ENCODE peak calls at places on chromosomes 16 and 17, in seven cellular contexts. W, G, P, H, I, M and N are unnamed samples. For H3K4me1, the result is how much of the 10 kb centered on the place peaks cover.

GRCh38 chr17:59024916-59025315 is 81.8 kb downstream of the TRIM37 start:
- DNase-seq in W (no peak), G (no peak), P (no peak), H (no peak), I (no peak), M (no peak), N (no peak)

GRCh38 chr16:72972878-72973571 is 74.9 kb downstream of the ZFHX3 start:
- DNase-seq in W (no peak), G (no peak), P (no peak), H (no peak), I (no peak), M (no peak), N (no peak)

GRCh38 chr17:72715906-72716572 is 376.4 kb downstream of the SLC39A11 start:
- DNase-seq in W (no peak), G (no peak), P (no peak), H (no peak), I (no peak), M (peak), N (no peak)

GRCh38 chr17:18217412-18218015 is 7.9 kb upstream of the LLGL1 start:
- DNase-seq in W (peak), G (peak), P (peak), H (no peak), I (peak), M (peak), N (peak)

GRCh38 chr17:74452027-74452840 is 14.2 kb upstream of the CD300A start:
- DNase-seq in W (no peak), G (no peak), P (no peak), H (no peak), I (no peak), M (no peak), N (no peak)

GRCh38 chr17:70552230-70552981 is 383.1 kb downstream of the KCNJ2 start:
- DNase-seq in W (peak), G (peak), P (no peak), H (no peak), I (no peak), M (peak), N (no peak)

GRCh38 chr17:3744032-3744431 is 20.3 kb downstream of the HASPIN start:
- DNase-seq in W (no peak), G (no peak), P (no peak), H (no peak), I (no peak), M (no peak), N (no peak)

GRCh38 chr17:65817951-65818350 is 256.5 kb upstream of the AXIN2 start:
- DNase-seq in W (no peak), G (no peak), P (no peak), H (no peak), I (no peak), M (no peak), N (no peak)

GRCh38 chr16:70472786-70473433 is 18.5 kb downstream of the FCSK start:
- DNase-seq in W (no peak), G (peak), P (no peak), H (no peak), I (no peak), M (no peak), N (no peak)

GRCh38 chr16:1137604-1138003 is 15.3 kb upstream of the CACNA1H start:
- DNase-seq in W (no peak), G (no peak), P (no peak), H (no peak), I (no peak), M (no peak), N (no peak)

DNA sequence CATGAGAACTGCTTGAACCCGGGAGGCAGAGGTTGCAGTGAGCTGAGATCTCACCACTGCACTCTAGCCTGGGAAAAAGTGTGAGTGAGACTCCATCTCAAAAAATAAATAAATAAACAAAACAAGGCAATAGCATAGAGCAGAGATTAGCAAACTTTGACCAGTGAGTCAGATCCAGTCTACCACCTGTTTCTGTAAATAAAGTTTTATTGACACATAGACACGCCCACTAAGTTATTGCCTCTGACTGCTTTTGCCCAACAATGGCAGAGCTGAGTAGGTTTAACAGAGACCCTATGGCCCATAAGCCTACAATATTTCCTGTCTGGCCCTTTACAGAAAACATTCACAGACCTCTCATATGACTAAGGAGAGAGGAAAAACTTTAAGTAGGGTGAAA is 44.3 kb downstream of the XYLT1 start:
- DNase-seq in W (no peak), G (no peak), P (no peak), H (no peak), I (no peak), M (no peak), N (no peak)
- H3K27ac ChIP-seq in W (no peak), G (no peak), P (no peak), H (no peak), I (no peak), M (no peak), N (no peak)

DNA sequence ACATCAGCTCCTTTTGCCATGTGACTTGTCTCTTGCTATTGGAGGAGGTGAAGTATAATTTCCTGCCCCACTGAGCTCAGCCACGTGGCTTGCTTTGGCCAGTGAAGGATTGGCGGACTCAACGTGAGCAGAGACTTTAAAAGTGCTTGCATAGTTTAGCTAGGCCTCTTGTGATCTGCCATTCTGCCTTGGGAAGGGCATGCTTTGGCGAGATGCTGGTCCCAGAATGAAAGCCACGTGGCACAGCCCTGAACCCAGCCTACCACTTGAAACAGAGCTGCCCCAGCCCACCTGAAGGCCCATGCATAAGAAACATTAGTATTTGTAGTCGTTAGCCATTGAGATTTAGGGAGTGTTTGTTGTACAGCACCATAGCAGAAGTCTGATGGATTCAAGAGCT is 148.2 kb downstream of the TMEM132E start:
- DNase-seq in W (no peak), G (no peak), P (no peak), H (no peak), I (no peak), M (no peak), N (no peak)
- H3K4me1 ChIP-seq in W (under half), G (under half), P (under half), H (under half), I (under half), M (under half), N (under half)

GRCh38 chr16:82056550-82056896 is 21.5 kb downstream of the HSD17B2 start:
- DNase-seq in W (no peak), G (no peak), P (no peak), H (no peak), I (no peak), M (no peak), N (no peak)

GRCh38 chr16:82059161-82059982 is 24.3 kb downstream of the HSD17B2 start:
- DNase-seq in W (no peak), G (no peak), P (no peak), H (no peak), I (no peak), M (no peak), N (no peak)

GRCh38 chr16:82055117-82055516 is 20.1 kb downstream of the HSD17B2 start:
- DNase-seq in W (no peak), G (no peak), P (no peak), H (no peak), I (no peak), M (no peak), N (no peak)

GRCh38 chr16:82059983-82060421 is 24.9 kb downstream of the HSD17B2 start:
- DNase-seq in W (no peak), G (no peak), P (no peak), H (no peak), I (no peak), M (no peak), N (no peak)

GRCh38 chr16:82055728-82056549 is 20.9 kb downstream of the HSD17B2 start:
- DNase-seq in W (no peak), G (no peak), P (no peak), H (no peak), I (no peak), M (no peak), N (no peak)
- H3K4me3 ChIP-seq in W (no peak), G (no peak), P (peak), H (no peak), I (no peak), M (no peak), N (no peak)

DNA sequence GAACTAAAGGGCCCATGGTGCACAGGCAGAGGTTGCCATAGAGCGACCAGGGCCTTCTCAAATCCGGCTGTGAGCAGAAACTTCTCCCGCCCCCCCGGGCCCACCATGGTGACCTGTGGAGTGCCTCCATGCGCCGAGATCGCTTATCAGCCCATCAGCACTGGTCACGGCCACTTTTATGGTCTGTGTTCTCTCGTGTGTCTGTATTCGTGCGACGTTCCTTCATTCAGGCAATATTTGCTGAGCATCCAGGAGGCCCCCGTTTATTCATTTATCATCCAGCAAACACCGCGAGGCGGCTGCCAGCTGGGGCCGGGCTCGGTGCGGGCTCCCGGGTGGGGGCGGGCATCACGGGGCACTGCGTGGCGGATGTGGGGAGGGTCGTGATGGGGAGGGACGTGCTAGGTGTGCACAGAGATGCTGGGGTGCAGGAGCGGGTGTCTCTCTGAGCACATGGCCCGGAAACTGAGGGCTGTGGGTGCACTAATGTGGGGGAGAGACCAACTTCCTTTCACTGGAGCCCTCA is 88.0 kb upstream of the CBX4 start:
- DNase-seq in W (no peak), G (no peak), P (no peak), H (no peak), I (no peak), M (no peak), N (no peak)
- H3K27ac ChIP-seq in W (no peak), G (no peak), P (no peak), H (no peak), I (no peak), M (no peak), N (no peak)

GRCh38 chr17:63441654-63442053 is 4.5 kb downstream of the CYB561 start:
- DNase-seq in W (no peak), G (no peak), P (no peak), H (no peak), I (no peak), M (no peak), N (no peak)

GRCh38 chr17:63442549-63443035 is 3.5 kb downstream of the CYB561 start:
- DNase-seq in W (peak), G (no peak), P (no peak), H (no peak), I (no peak), M (no peak), N (no peak)

GRCh38 chr17:63440770-63441335 is 5.3 kb downstream of the CYB561 start:
- DNase-seq in W (no peak), G (no peak), P (no peak), H (no peak), I (no peak), M (no peak), N (no peak)

GRCh38 chr17:63443053-63443452 is 3.1 kb downstream of the CYB561 start:
- DNase-seq in W (no peak), G (no peak), P (no peak), H (no peak), I (no peak), M (no peak), N (no peak)

GRCh38 chr17:63442074-63442473 is 4.0 kb downstream of the CYB561 start:
- DNase-seq in W (no peak), G (no peak), P (no peak), H (no peak), I (no peak), M (no peak), N (peak)
- H3K4me1 ChIP-seq in W (under half), G (under half), P (half or more), H (under half), I (under half), M (under half), N (under half)

GRCh38 chr17:36657390-36657762 is 56.0 kb downstream of the MRM1 start:
- DNase-seq in W (no peak), G (peak), P (no peak), H (no peak), I (no peak), M (no peak), N (no peak)

GRCh38 chr17:36653374-36653773 is 52.0 kb downstream of the MRM1 start:
- DNase-seq in W (peak), G (no peak), P (no peak), H (no peak), I (no peak), M (no peak), N (no peak)

GRCh38 chr17:36661688-36662087 is 60.3 kb downstream of the MRM1 start:
- DNase-seq in W (no peak), G (no peak), P (no peak), H (no peak), I (no peak), M (no peak), N (no peak)

GRCh38 chr17:36661047-36661666 is 59.8 kb downstream of the MRM1 start:
- DNase-seq in W (no peak), G (no peak), P (no peak), H (no peak), I (no peak), M (no peak), N (no peak)

GRCh38 chr17:36657763-36658490 is 56.5 kb downstream of the MRM1 start:
- DNase-seq in W (peak), G (peak), P (no peak), H (no peak), I (no peak), M (no peak), N (peak)
- H3K4me3 ChIP-seq in W (peak), G (peak), P (peak), H (peak), I (peak), M (peak), N (peak)

GRCh38 chr16:66706506-66706880 is 9.9 kb upstream of the CMTM4 start:
- DNase-seq in W (no peak), G (no peak), P (no peak), H (no peak), I (no peak), M (no peak), N (no peak)
- H3K27ac ChIP-seq in W (no peak), G (no peak), P (peak), H (no peak), I (peak), M (peak), N (no peak)

DNA sequence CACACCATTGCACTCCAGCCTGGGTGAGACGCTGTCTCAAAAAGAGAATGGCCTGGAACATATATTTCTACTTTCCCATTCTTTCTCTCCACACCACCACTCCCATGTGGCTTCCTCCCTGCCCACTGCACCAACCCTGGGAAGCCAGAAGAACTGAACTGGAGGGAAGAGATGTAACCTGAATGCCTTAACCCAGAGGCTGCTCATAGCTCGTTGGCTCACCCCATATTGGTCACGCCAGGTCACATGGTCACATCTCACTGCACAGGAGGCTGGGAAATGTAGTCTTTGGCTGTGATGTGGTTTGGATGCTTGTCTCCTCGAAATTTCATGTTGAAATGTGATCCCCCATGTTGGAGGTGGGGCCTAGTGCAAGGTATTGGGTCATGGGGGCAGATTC is 5.9 kb upstream of the DNAH17 start:
- DNase-seq in W (peak), G (peak), P (no peak), H (no peak), I (peak), M (no peak), N (no peak)
- H3K4me1 ChIP-seq in W (under half), G (under half), P (under half), H (under half), I (under half), M (under half), N (under half)